ENCODE peak calls at places on chromosomes 13 and 19, in eight cellular contexts. P is nephron progenitor cell, K is ACHN, L is GOT3, C is germinal center, F is SW 1271, B is activated T-cell treated with anti-CD3 and anti-CD28 coated beads for 1 hour, U is left lung. T is an unnamed sample.

GRCh38 chr13:28128926-28129325 is 9.4 kb upstream of the PAN3 start:
- DNase-seq in F (no peak), L (no peak), P (no peak), U (no peak), K (no peak), B (no peak), C (no peak), T (no peak)

GRCh38 chr13:64314286-64314685 is 2898.6 kb upstream of the PCDH20 start:
- DNase-seq in P (no peak), F (no peak), U (no peak), K (no peak), C (no peak), B (no peak), L (no peak), T (no peak)

GRCh38 chr13:42477588-42478190 is 96.3 kb upstream of the TNFSF11 start:
- DNase-seq in U (no peak), K (no peak), B (no peak), P (no peak), F (no peak), L (no peak), C (no peak), T (no peak)

GRCh38 chr13:43023244-43023931 is at the start of gene DNAJC15:
- DNase-seq in K (no peak), F (no peak), U (peak), L (peak), P (peak), C (peak), B (peak), T (peak)

GRCh38 chr13:52725302-52725701 is 14.3 kb downstream of the CNMD start:
- DNase-seq in C (no peak), P (no peak), B (no peak), L (no peak), U (no peak), K (no peak), F (no peak), T (no peak)

GRCh38 chr19:34555447-34555846 is 73.9 kb downstream of the WTIP start:
- DNase-seq in B (no peak), P (no peak), F (peak), L (no peak), U (no peak), K (peak), C (no peak), T (no peak)

GRCh38 chr13:42777476-42777875 is 3.9 kb upstream of the FAM216B start:
- DNase-seq in U (no peak), L (no peak), K (no peak), P (no peak), B (no peak), F (no peak), C (no peak), T (no peak)

GRCh38 chr19:12774588-12775555 is at the start of gene HOOK2:
- DNase-seq in C (no peak), K (no peak), L (no peak), P (no peak), U (peak), B (no peak), F (no peak), T (peak)

GRCh38 chr13:34044660-34045080 is 226.7 kb downstream of the RFC3 start:
- DNase-seq in B (no peak), U (no peak), K (no peak), P (no peak), F (peak), L (no peak), C (no peak), T (peak)

GRCh38 chr19:10478476-10478875 is 24.7 kb downstream of the KEAP1 start:
- DNase-seq in K (no peak), B (no peak), L (no peak), F (no peak), P (no peak), C (no peak), U (no peak), T (no peak)

GRCh38 chr13:23608704-23609413 is 38.6 kb downstream of the TNFRSF19 start:
- DNase-seq in U (no peak), F (no peak), K (no peak), C (no peak), B (no peak), P (no peak), L (no peak), T (no peak)

GRCh38 chr13:75713852-75714251 is 77.7 kb downstream of the LMO7 start:
- DNase-seq in C (no peak), B (no peak), F (no peak), L (no peak), P (no peak), K (no peak), U (no peak), T (no peak)

GRCh38 chr19:29643361-29643935 is 21.8 kb upstream of the PLEKHF1 start:
- DNase-seq in C (no peak), U (no peak), L (no peak), P (no peak), K (no peak), B (no peak), F (no peak), T (no peak)

GRCh38 chr13:72430923-72431322 is 296.5 kb downstream of the MZT1 start:
- DNase-seq in B (no peak), U (no peak), C (no peak), F (no peak), L (no peak), K (no peak), P (no peak), T (no peak)

GRCh38 chr19:3478409-3479176 is 1.7 kb downstream of the SMIM24 start:
- DNase-seq in P (no peak), K (no peak), U (no peak), B (no peak), C (peak), F (no peak), L (no peak), T (no peak)

GRCh38 chr13:26184791-26185250 is 37.3 kb downstream of the RNF6 start:
- DNase-seq in K (peak), L (no peak), F (peak), B (peak), P (peak), U (no peak), C (peak), T (peak)

GRCh38 chr13:41513600-41513999 is 56.2 kb downstream of the RGCC start:
- DNase-seq in L (no peak), B (no peak), K (no peak), U (no peak), F (no peak), C (no peak), P (no peak), T (no peak)

GRCh38 chr13:99415851-99416331 is 85.4 kb upstream of the TM9SF2 start:
- DNase-seq in L (no peak), F (no peak), P (no peak), U (no peak), C (no peak), K (no peak), B (no peak), T (no peak)

GRCh38 chr13:44519642-44520041 is 56.5 kb downstream of the TSC22D1 start:
- DNase-seq in L (no peak), F (no peak), K (no peak), P (no peak), C (no peak), U (no peak), B (no peak), T (no peak)

GRCh38 chr13:111929036-111929616 is 137.8 kb upstream of the SOX1 start:
- DNase-seq in K (no peak), P (no peak), C (no peak), B (no peak), U (no peak), L (no peak), F (no peak), T (no peak)

GRCh38 chr13:72168126-72168525 is 301.1 kb upstream of the DACH1 start:
- DNase-seq in P (no peak), B (no peak), L (no peak), U (no peak), F (no peak), K (no peak), C (no peak), T (no peak)

GRCh38 chr13:26255717-26256277 is 1.9 kb downstream of the CDK8 start:
- DNase-seq in U (no peak), F (peak), C (no peak), P (no peak), L (no peak), B (no peak), K (peak), T (no peak)

GRCh38 chr13:75480691-75481175 is 1.2 kb downstream of the TBC1D4 start:
- DNase-seq in F (peak), B (no peak), C (peak), U (peak), K (peak), L (no peak), P (peak), T (peak)

GRCh38 chr13:49586717-49587116 is 1.4 kb upstream of the RCBTB1 start:
- DNase-seq in U (no peak), B (no peak), F (no peak), C (no peak), K (no peak), P (no peak), L (no peak), T (no peak)

GRCh38 chr13:20136781-20137703 is 23.8 kb downstream of the GJA3 start:
- DNase-seq in K (peak), U (peak), P (peak), L (no peak), B (no peak), C (peak), F (no peak), T (no peak)

GRCh38 chr19:29495971-29496441 is 29.8 kb upstream of the VSTM2B start:
- DNase-seq in C (no peak), U (peak), F (no peak), P (no peak), B (no peak), K (no peak), L (no peak), T (no peak)

GRCh38 chr19:40633207-40633606 is 32.0 kb downstream of the LTBP4 start:
- DNase-seq in B (no peak), U (no peak), F (no peak), C (no peak), L (no peak), K (no peak), P (no peak), T (no peak)

GRCh38 chr19:6947745-6948144 is 60.4 kb downstream of the ADGRE1 start:
- DNase-seq in B (no peak), U (no peak), F (peak), L (peak), P (no peak), K (peak), C (no peak), T (no peak)

GRCh38 chr13:72953391-72953960 is 105.3 kb upstream of the KLF5 start:
- DNase-seq in K (no peak), C (no peak), U (peak), L (no peak), P (no peak), B (no peak), F (no peak), T (peak)

GRCh38 chr19:2527171-2527570 is 51.2 kb downstream of the GADD45B start:
- DNase-seq in L (no peak), P (no peak), C (no peak), K (no peak), F (no peak), B (no peak), U (peak), T (no peak)

GRCh38 chr13:60572003-60572792 is 175.2 kb downstream of the TDRD3 start:
- DNase-seq in P (no peak), B (no peak), U (no peak), F (peak), K (peak), C (no peak), L (no peak), T (no peak)

GRCh38 chr13:25233861-25234260 is 53.4 kb downstream of the MTMR6 start:
- DNase-seq in L (no peak), P (no peak), C (no peak), K (no peak), U (no peak), F (no peak), B (no peak), T (no peak)

T was measured in prostate gland.